ENCODE peak calls at places on chromosomes 2 and 18, in five cellular contexts. K is PC-3, B is MM.1S, A is PC-9, O is IMR-90. Q is an unnamed sample.

GRCh38 chr2:112876971-112877361 is 34.0 kb upstream of the IL37 start:
- DNase-seq in K (peak; percentile 16), B (no peak), A (no peak), O (peak; percentile 17), Q (no peak)

GRCh38 chr2:7860693-7861092 is 821.2 kb upstream of the ID2 start:
- DNase-seq in K (peak; percentile 34), B (no peak), A (no peak), O (peak; percentile 41), Q (no peak)

GRCh38 chr2:121727950-121728349 is 8.7 kb downstream of the NIFK start:
- DNase-seq in K (no peak), B (no peak), A (no peak), O (no peak), Q (no peak)

GRCh38 chr2:173184031-173185004 is 108.7 kb downstream of the MAP3K20 start:
- DNase-seq in K (peak; percentile 98), B (no peak), A (peak; percentile 91), O (peak; percentile 100), Q (peak; percentile 66)

GRCh38 chr2:28360066-28360741 is 32.5 kb upstream of the FOSL2 start:
- DNase-seq in K (no peak), B (no peak), A (no peak), O (no peak), Q (no peak)

GRCh38 chr18:3061581-3062416 is 48.9 kb upstream of the LPIN2 start:
- DNase-seq in K (no peak), B (peak; percentile 50), A (no peak), O (peak; percentile 25), Q (no peak)

GRCh38 chr2:182763311-182763912 is 47.4 kb downstream of the DNAJC10 start:
- DNase-seq in K (peak; percentile 73), B (peak; percentile 71), A (no peak), O (peak; percentile 43), Q (peak; percentile 68)

GRCh38 chr2:26980971-26981370 is 10.5 kb downstream of the MAPRE3 start:
- DNase-seq in K (no peak), B (no peak), A (no peak), O (no peak), Q (no peak)

GRCh38 chr2:143132360-143132759 is 3.1 kb downstream of the ARHGAP15 start:
- DNase-seq in K (no peak), B (no peak), A (no peak), O (no peak), Q (no peak)

GRCh38 chr2:215415820-215416613 is 19.9 kb downstream of the FN1 start:
- DNase-seq in K (no peak), B (no peak), A (no peak), O (no peak), Q (no peak)

GRCh38 chr18:36095936-36096519 is 28.7 kb upstream of the RPRD1A start:
- DNase-seq in K (peak; percentile 48), B (peak; percentile 62), A (peak; percentile 51), O (peak; percentile 85), Q (peak; percentile 68)

GRCh38 chr2:192498747-192499146 is 304.0 kb upstream of the TMEFF2 start:
- DNase-seq in K (no peak), B (no peak), A (no peak), O (no peak), Q (no peak)

GRCh38 chr2:21812766-21813165 is 689.0 kb downstream of the TDRD15 start:
- DNase-seq in K (no peak), B (no peak), A (no peak), O (peak; percentile 23), Q (peak; percentile 8)

GRCh38 chr2:319059-319600 is 31.2 kb upstream of the ALKAL2 start:
- DNase-seq in K (no peak), B (no peak), A (no peak), O (no peak), Q (no peak)

GRCh38 chr2:110770696-110771425 is 38.5 kb downstream of the ACOXL start:
- DNase-seq in K (peak; percentile 83), B (no peak), A (no peak), O (peak; percentile 27), Q (peak; percentile 42)

GRCh38 chr2:27078267-27079194 is at the start of gene EMILIN1:
- DNase-seq in K (no peak), B (no peak), A (no peak), O (peak; percentile 96), Q (peak; percentile 84)

GRCh38 chr2:119261498-119262225 is 38.0 kb downstream of the STEAP3 start:
- DNase-seq in K (no peak), B (no peak), A (no peak), O (no peak), Q (no peak)

GRCh38 chr2:27980242-27980641 is 89.7 kb downstream of the BABAM2 start:
- DNase-seq in K (no peak), B (peak; percentile 86), A (no peak), O (no peak), Q (no peak)

GRCh38 chr2:179410552-179411356 is 146.1 kb upstream of the SESTD1 start:
- DNase-seq in K (peak; percentile 80), B (peak; percentile 68), A (peak; percentile 50), O (peak; percentile 65), Q (peak; percentile 82)

GRCh38 chr2:140344842-140345241 is 1564.7 kb upstream of the NXPH2 start:
- DNase-seq in K (peak; percentile 90), B (no peak), A (peak; percentile 39), O (no peak), Q (no peak)

GRCh38 chr2:180385601-180386201 is 378.6 kb upstream of the CWC22 start:
- DNase-seq in K (peak; percentile 63), B (no peak), A (no peak), O (peak; percentile 90), Q (peak; percentile 6)

GRCh38 chr18:22816266-22817176 is 116.6 kb upstream of the RBBP8 start:
- DNase-seq in K (no peak), B (no peak), A (no peak), O (no peak), Q (peak; percentile 41)

GRCh38 chr18:8706545-8706980 is 1.2 kb downstream of the MTCL1 start:
- DNase-seq in K (peak; percentile 11), B (peak; percentile 43), A (no peak), O (peak; percentile 16), Q (no peak)

GRCh38 chr2:23711979-23712755 is 214.8 kb downstream of the ATAD2B start:
- DNase-seq in K (no peak), B (no peak), A (no peak), O (peak; percentile 10), Q (no peak)

GRCh38 chr18:8657873-8658521 is 47.4 kb upstream of the MTCL1 start:
- DNase-seq in K (peak; percentile 62), B (no peak), A (peak; percentile 55), O (peak; percentile 32), Q (peak; percentile 37)

GRCh38 chr2:219289537-219290361 is 10.6 kb downstream of the DNAJB2 start:
- DNase-seq in K (peak; percentile 72), B (no peak), A (no peak), O (peak; percentile 95), Q (peak; percentile 72)

GRCh38 chr18:24232814-24233213 is 94.0 kb downstream of the CABYR start:
- DNase-seq in K (no peak), B (no peak), A (no peak), O (no peak), Q (no peak)

GRCh38 chr2:108612514-108613183 is 78.4 kb downstream of the LIMS1 start:
- DNase-seq in K (no peak), B (peak; percentile 77), A (no peak), O (no peak), Q (no peak)
- H3K4me1 ChIP-seq in K (peaks cover 45% of the 10 kb centered on the region), B (peaks cover 69% of the 10 kb centered on the region), A (peaks cover 33% of the 10 kb centered on the region), O (peaks cover 32% of the 10 kb centered on the region), Q (peaks cover 47% of the 10 kb centered on the region)

GRCh38 chr18:56019156-56019555 is 431.2 kb upstream of the TCF4 start:
- DNase-seq in K (no peak), B (no peak), A (no peak), O (no peak), Q (no peak)

GRCh38 chr18:56021814-56022205 is 433.8 kb upstream of the TCF4 start:
- DNase-seq in K (no peak), B (no peak), A (no peak), O (no peak), Q (no peak)

GRCh38 chr18:56021136-56021813 is 433.3 kb upstream of the TCF4 start:
- DNase-seq in K (no peak), B (no peak), A (no peak), O (peak; percentile 51), Q (no peak)

DNA sequence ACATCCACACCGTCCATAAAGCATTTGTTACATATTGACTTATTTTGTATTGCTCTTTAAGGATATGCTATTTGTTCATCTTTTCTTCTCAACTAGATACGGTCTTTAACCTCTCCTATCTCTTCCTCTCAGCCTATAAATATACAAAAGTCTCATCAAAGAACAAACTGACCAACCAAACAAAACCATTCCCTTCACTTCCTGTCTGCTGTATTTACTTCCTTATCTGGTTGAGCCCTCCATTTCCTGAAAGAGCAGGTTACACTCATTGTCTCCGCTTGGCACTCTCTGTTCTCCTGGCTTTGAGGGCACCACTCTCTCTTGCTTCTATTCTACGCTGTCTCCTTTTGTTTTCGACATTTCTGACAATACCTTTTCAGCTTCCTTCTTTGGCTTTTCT is 431.9 kb upstream of the TCF4 start:
- DNase-seq in K (no peak), B (no peak), A (no peak), O (no peak), Q (no peak)
- H2AFZ ChIP-seq in K (no peak overlapping the region), B (no peak overlapping the region), A (no peak overlapping the region), O (no peak overlapping the region), Q (no peak overlapping the region)

DNA sequence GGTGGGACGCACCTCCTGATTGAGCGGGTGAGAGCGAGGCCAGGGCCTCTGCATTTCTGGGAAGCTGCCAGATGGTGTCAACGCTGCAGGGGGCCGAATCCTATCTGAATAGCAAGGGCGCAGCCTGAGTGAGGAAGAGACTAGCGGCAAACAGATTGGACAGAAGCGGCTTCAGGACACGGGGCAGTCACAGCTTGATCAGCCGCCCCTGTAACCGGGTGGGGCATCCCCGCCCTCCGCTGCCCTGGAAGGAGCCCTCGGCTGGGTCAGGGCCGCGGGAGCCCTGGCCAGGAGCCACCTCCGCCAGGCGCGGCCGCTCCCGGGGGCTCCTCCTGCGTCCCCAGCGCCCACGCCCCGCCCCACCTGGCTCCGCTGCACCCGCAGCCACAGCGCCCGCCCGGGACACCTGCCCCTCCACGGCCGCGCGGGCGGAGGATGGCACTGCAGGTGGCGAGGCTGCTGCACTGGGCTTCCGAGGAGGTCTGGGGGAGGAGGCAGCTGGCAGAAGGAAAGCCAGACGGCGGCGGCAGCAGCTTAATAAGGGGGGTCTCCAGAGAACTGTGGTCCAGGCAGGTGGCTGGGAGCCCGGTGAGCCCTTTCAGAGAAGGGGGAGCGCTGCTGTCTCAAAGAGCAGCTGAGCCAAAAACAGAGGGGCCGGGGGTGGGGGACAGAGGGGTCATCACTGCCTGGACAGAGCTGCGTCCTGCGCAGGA is 18.9 kb upstream of the SOX11 start:
- DNase-seq in K (no peak), B (peak; percentile 21), A (no peak), O (no peak), Q (peak; percentile 24)
- H3K4me2 ChIP-seq in K (no peak overlapping the region), B (no peak overlapping the region), A (no peak overlapping the region), O (peak overlapping the region; percentile 87), Q (peak overlapping the region; percentile 87)

GRCh38 chr2:43155842-43156511 is 70.4 kb downstream of the ZFP36L2 start:
- DNase-seq in K (no peak), B (no peak), A (peak; percentile 20), O (no peak), Q (no peak)
- H3K4me1 ChIP-seq in K (peaks cover 33% of the 10 kb centered on the region), B (peaks cover 31% of the 10 kb centered on the region), A (peaks cover 44% of the 10 kb centered on the region), O (peaks cover 18% of the 10 kb centered on the region), Q (peaks cover 28% of the 10 kb centered on the region)

GRCh38 chr2:51387235-51387634 is 355.3 kb upstream of the NRXN1 start:
- DNase-seq in K (no peak), B (no peak), A (no peak), O (peak; percentile 92), Q (no peak)
- H2AFZ ChIP-seq in K (no peak overlapping the region), B (no peak overlapping the region), A (no peak overlapping the region), O (peak overlapping the region; percentile 74), Q (no peak overlapping the region)

Q was measured in hepatocyte.